ENCODE peak calls at places on chromosomes 12 and 14, in four cellular contexts. U, G, N and B are unnamed samples.

GRCh38 chr12:71938728-71939385 is at the start of gene TPH2:
- DNase-seq in U (peak; percentile 50), G (peak; percentile 77), N (peak; percentile 19), B (peak; percentile 72)

GRCh38 chr14:94128216-94128839 is 1.1 kb downstream of the IFI27L2 start:
- DNase-seq in U (no peak), G (no peak), N (no peak), B (no peak)

GRCh38 chr12:124862768-124863408 is 776 bp downstream of the SCARB1 start:
- DNase-seq in N (no peak), G (no peak), U (peak; percentile 27), B (peak; percentile 21)

GRCh38 chr12:46372852-46373302 is 304 bp upstream of the SLC38A2 start:
- DNase-seq in G (no peak), N (no peak), U (no peak), B (no peak)

GRCh38 chr12:124385219-124385969 is 90.5 kb downstream of the RFLNA start:
- DNase-seq in U (peak; percentile 83), G (peak; percentile 68), N (peak; percentile 25), B (peak; percentile 74)

GRCh38 chr12:4115570-4115969 is 158.0 kb upstream of the CCND2 start:
- DNase-seq in U (no peak), N (no peak), G (no peak), B (no peak)

GRCh38 chr12:32102234-32102633 is 4.4 kb upstream of the BICD1 start:
- DNase-seq in N (no peak), G (peak; percentile 64), U (peak; percentile 76), B (peak; percentile 36)

GRCh38 chr12:112535017-112535416 is 116.3 kb downstream of the PTPN11 start:
- DNase-seq in N (no peak), U (no peak), G (no peak), B (no peak)

GRCh38 chr12:94401326-94401725 is 58.3 kb downstream of the CEP83 start:
- DNase-seq in N (no peak), G (no peak), U (peak; percentile 60), B (no peak)

GRCh38 chr12:123050331-123050809 is 69.9 kb downstream of the ARL6IP4 start:
- DNase-seq in N (no peak), G (no peak), U (peak; percentile 68), B (peak; percentile 36)

GRCh38 chr12:38823743-38824142 is 81.6 kb downstream of the CPNE8 start:
- DNase-seq in G (peak; percentile 6), U (peak; percentile 58), N (no peak), B (peak; percentile 10)

GRCh38 chr12:21941522-21942376 is 523 bp upstream of the ABCC9 start:
- DNase-seq in N (peak; percentile 71), G (peak; percentile 58), U (peak; percentile 69), B (peak; percentile 46)

GRCh38 chr14:105627701-105628100 is 101.3 kb downstream of the TMEM121 start:
- DNase-seq in G (no peak), N (no peak), U (no peak), B (no peak)

GRCh38 chr12:13008741-13009380 is 8.8 kb upstream of the HEBP1 start:
- DNase-seq in G (no peak), U (no peak), N (no peak), B (no peak)

GRCh38 chr12:127363392-127363791 is 903.6 kb upstream of the TMEM132C start:
- DNase-seq in G (no peak), N (no peak), U (peak; percentile 35), B (no peak)

GRCh38 chr12:64147860-64148259 is 74.2 kb downstream of the KICS2 start:
- DNase-seq in G (peak; percentile 21), U (no peak), N (no peak), B (no peak)

GRCh38 chr12:115132145-115132544 is 448.2 kb upstream of the TBX3 start:
- DNase-seq in N (no peak), U (no peak), G (peak; percentile 78), B (peak; percentile 90)

GRCh38 chr12:123101467-123102004 is 49.4 kb downstream of the PITPNM2 start:
- DNase-seq in G (no peak), U (no peak), N (no peak), B (no peak)

GRCh38 chr12:2177003-2177402 is 124.2 kb downstream of the CACNA1C start:
- DNase-seq in U (no peak), G (no peak), N (no peak), B (no peak)

GRCh38 chr12:52216107-52216506 is 16.9 kb upstream of the KRT7 start:
- DNase-seq in U (no peak), N (no peak), G (no peak), B (no peak)

GRCh38 chr14:70121521-70121920 is 67.2 kb downstream of the SLC8A3 start:
- DNase-seq in N (no peak), G (no peak), U (no peak), B (no peak)

GRCh38 chr14:54660712-54661111 is 93.8 kb downstream of the SAMD4A start:
- DNase-seq in N (no peak), G (no peak), U (no peak), B (no peak)

GRCh38 chr14:67137744-67138371 is 51.4 kb upstream of the GARIN2 start:
- DNase-seq in N (no peak), G (peak; percentile 22), U (peak; percentile 26), B (peak; percentile 35)
- TF ChIP-seq CTCF in N (peak; percentile 19), G (peak; percentile 50), U (peak; percentile 64), B (peak; percentile 59)

GRCh38 chr12:67829873-67830272 is 159.4 kb upstream of the IFNG-AS1 start:
- DNase-seq in U (no peak), N (no peak), G (no peak), B (no peak)

GRCh38 chr12:67826946-67827719 is 162.1 kb upstream of the IFNG-AS1 start:
- DNase-seq in N (no peak), G (peak; percentile 42), U (peak; percentile 24), B (peak; percentile 24)

GRCh38 chr12:67826148-67826547 is 163.1 kb upstream of the IFNG-AS1 start:
- DNase-seq in N (no peak), G (no peak), U (no peak), B (no peak)

GRCh38 chr12:67832155-67832554 is 157.1 kb upstream of the IFNG-AS1 start:
- DNase-seq in U (no peak), G (no peak), N (no peak), B (no peak)

DNA sequence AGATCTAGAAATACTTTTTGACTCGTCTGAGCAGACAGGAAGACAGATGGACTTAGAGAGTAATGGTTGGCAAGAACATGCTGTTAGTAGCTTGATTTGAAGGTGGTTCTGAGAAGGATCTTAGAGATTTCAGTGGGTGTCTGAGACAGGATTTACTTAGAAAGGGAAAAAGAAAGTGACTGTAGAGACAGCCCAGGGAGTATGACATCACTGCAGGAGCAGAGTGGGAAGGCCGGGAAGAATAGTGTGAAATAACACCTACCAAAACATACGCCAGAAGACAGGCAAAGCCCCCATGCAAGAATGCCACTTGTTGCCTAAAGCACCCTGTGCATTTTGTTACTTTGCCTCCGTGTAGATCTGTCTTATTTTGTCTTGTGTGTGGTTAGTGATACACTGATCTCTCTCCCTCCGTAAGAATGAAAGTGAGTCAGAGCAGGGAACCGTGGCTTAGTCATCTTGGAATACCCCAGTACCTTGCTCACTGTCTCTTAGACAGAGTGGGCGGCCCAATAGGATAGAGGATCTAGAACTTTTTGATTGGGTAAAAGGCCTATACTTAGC is 161.3 kb upstream of the IFNG-AS1 start:
- DNase-seq in N (peak; percentile 20), U (peak; percentile 97), G (peak; percentile 89), B (peak; percentile 90)
- H3K4me3 ChIP-seq in N (peak overlapping the region; percentile 62), U (peak overlapping the region; percentile 58), G (no peak overlapping the region), B (peak overlapping the region; percentile 60)

DNA sequence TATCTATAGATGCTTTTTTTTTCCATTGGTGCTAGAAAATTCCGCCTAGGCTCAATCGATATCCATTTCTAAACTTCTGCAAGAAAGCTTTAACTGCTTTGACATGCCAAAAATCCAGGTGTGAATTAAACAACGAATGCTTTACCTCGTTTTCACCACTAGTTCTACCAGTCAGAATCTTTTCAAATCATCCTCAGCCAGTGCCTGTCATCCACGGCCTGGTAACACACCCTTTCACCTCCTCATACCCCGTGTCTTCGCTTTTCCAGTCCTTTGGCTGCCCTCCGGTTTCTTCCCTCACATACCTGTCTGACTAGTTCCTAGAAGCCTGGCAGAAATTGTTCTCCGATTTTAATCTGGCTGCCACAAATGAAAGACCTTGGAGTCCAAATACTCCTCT is 1.4 kb upstream of the PHC1 start:
- DNase-seq in U (peak; percentile 5), N (no peak), G (no peak), B (no peak)
- TF ChIP-seq CTCF in U (no peak), N (no peak), G (no peak), B (no peak)

GRCh38 chr14:102088012-102088792 is 1.4 kb upstream of the HSP90AA1 start:
- DNase-seq in U (peak; percentile 19), N (peak; percentile 63), G (peak; percentile 59), B (peak; percentile 17)

GRCh38 chr14:102092806-102093205 is 6.0 kb upstream of the HSP90AA1 start:
- DNase-seq in G (no peak), U (no peak), N (no peak), B (no peak)

GRCh38 chr14:102087762-102088011 is 843 bp upstream of the HSP90AA1 start:
- DNase-seq in U (no peak), G (no peak), N (no peak), B (no peak)

GRCh38 chr14:102089621-102090343 is 2.9 kb upstream of the HSP90AA1 start:
- DNase-seq in N (no peak), G (no peak), U (no peak), B (no peak)

GRCh38 chr14:102090713-102091112 is 3.9 kb upstream of the HSP90AA1 start:
- DNase-seq in N (no peak), G (no peak), U (no peak), B (no peak)
- H3K4me3 ChIP-seq in N (no peak overlapping the region), G (no peak overlapping the region), U (no peak overlapping the region), B (no peak overlapping the region)

DNA sequence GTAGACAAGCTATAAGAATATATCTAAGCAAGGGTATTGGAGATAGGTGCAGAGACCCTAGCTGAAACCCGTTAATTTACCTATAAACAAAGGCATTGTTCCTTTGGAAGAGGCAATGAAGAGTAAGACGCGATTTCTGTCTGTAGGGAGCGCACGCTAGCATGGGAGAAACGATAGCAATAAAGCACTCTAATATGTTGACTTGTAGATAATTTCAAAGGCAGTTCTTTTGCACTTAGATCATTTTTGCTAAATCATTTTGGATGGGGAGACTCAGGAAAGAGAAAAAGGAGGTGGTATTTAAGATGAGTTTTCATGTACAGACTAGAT is 648 bp downstream of the CCDC77 start:
- DNase-seq in U (peak; percentile 47), G (peak; percentile 45), N (no peak), B (peak; percentile 49)
- TF ChIP-seq CTCF in U (peak; percentile 51), G (peak; percentile 40), N (no peak), B (peak; percentile 48)